ENCODE peak calls at places on chromosomes 12 and 14, in ten cellular contexts. A is fibroblast of pulmonary artery, R is activated B cell treated with CpG ODN at 0.5 μM for 24 hours, X is dorsolateral prefrontal cortex, O is PC-3, B is IMR-90, K is uterus, E is AG04450, S is epithelial cell of proximal tubule, G is left ventricle myocardium inferior. V is an unnamed sample.

GRCh38 chr12:97716356-97716755 is 253.8 kb downstream of the RMST start:
- DNase-seq in K (no peak), G (no peak), S (peak), R (no peak), A (peak), O (peak), E (no peak), X (no peak), B (no peak), V (peak)

GRCh38 chr12:122028165-122028591 is 6.5 kb downstream of the BCL7A start:
- DNase-seq in A (no peak), G (no peak), S (no peak), X (no peak), O (no peak), K (no peak), B (no peak), R (no peak), E (no peak), V (peak)

GRCh38 chr12:10695852-10696251 is 22.0 kb upstream of the STYK1 start:
- DNase-seq in O (no peak), A (no peak), X (no peak), B (no peak), K (no peak), S (no peak), G (no peak), E (no peak), R (no peak), V (no peak)

GRCh38 chr12:6044082-6044481 is 80.4 kb downstream of the VWF start:
- DNase-seq in X (no peak), S (no peak), R (no peak), B (no peak), K (no peak), A (no peak), E (no peak), G (no peak), O (peak), V (peak)

GRCh38 chr12:112327209-112327930 is 54.9 kb downstream of the HECTD4 start:
- DNase-seq in S (no peak), G (no peak), R (no peak), E (no peak), K (no peak), A (peak), X (no peak), B (no peak), O (no peak), V (no peak)

GRCh38 chr14:71289536-71289935 is 382.3 kb downstream of the PCNX1 start:
- DNase-seq in K (no peak), E (no peak), R (no peak), S (no peak), G (no peak), X (no peak), B (no peak), O (peak), A (no peak), V (no peak)

GRCh38 chr14:24710403-24711063 is 76.5 kb upstream of the GZMB start:
- DNase-seq in X (peak), A (peak), E (peak), S (peak), B (peak), G (peak), K (peak), O (peak), R (no peak), V (peak)

GRCh38 chr14:60796434-60796833 is 61.9 kb downstream of the MNAT1 start:
- DNase-seq in X (no peak), E (no peak), A (no peak), K (no peak), O (no peak), B (no peak), R (no peak), S (no peak), G (no peak), V (no peak)

GRCh38 chr14:66281036-66281776 is 205.0 kb upstream of the CCDC196 start:
- DNase-seq in G (peak), O (no peak), E (no peak), B (no peak), A (peak), R (no peak), X (no peak), K (peak), S (no peak), V (no peak)

GRCh38 chr14:91252901-91253794 is 8.6 kb upstream of the GPR68 start:
- DNase-seq in G (peak), S (no peak), X (peak), E (no peak), B (no peak), K (no peak), A (no peak), O (peak), R (peak), V (no peak)

GRCh38 chr14:69363055-69363454 is 35.0 kb downstream of the ERH start:
- DNase-seq in A (peak), G (peak), E (peak), R (no peak), K (no peak), X (peak), O (no peak), B (peak), S (no peak), V (no peak)

GRCh38 chr12:94763461-94763860 is 113.1 kb upstream of the TMCC3 start:
- DNase-seq in R (no peak), B (no peak), X (no peak), O (no peak), G (no peak), K (no peak), E (no peak), S (no peak), A (no peak), V (no peak)

GRCh38 chr14:97723834-97724770 is 926.9 kb downstream of the VRK1 start:
- DNase-seq in A (no peak), R (no peak), G (no peak), O (no peak), K (no peak), S (no peak), B (no peak), E (no peak), X (no peak), V (peak)
- TF ChIP-seq CTCF in A (no peak), R (no peak), G (no peak), O (peak), K (no peak), S (no peak), B (no peak), E (no peak), X (no peak), V (no peak)

GRCh38 chr14:102873546-102874061 is 48.9 kb upstream of the AMN start:
- DNase-seq in B (no peak), R (no peak), A (no peak), G (no peak), E (no peak), S (no peak), K (no peak), O (no peak), X (no peak), V (no peak)

GRCh38 chr14:102873131-102873530 is 49.3 kb upstream of the AMN start:
- DNase-seq in X (no peak), O (no peak), E (no peak), R (no peak), G (no peak), B (no peak), S (no peak), K (no peak), A (no peak), V (no peak)

GRCh38 chr14:102878970-102879460 is 43.4 kb upstream of the AMN start:
- DNase-seq in A (peak), K (no peak), S (no peak), X (no peak), O (no peak), R (no peak), G (no peak), E (no peak), B (no peak), V (peak)

GRCh38 chr14:102878174-102878969 is 44.1 kb upstream of the AMN start:
- DNase-seq in S (no peak), A (no peak), G (no peak), B (no peak), K (no peak), O (no peak), R (no peak), E (no peak), X (no peak), V (peak)

GRCh38 chr14:102875652-102876051 is 46.8 kb upstream of the AMN start:
- DNase-seq in S (no peak), A (no peak), X (no peak), O (no peak), E (no peak), G (no peak), B (peak), R (no peak), K (no peak), V (no peak)
- TF ChIP-seq CTCF in S (no peak), A (no peak), X (no peak), O (no peak), E (no peak), G (no peak), B (no peak), R (no peak), K (no peak), V (no peak)

GRCh38 chr12:46933947-46934346 is 108.2 kb upstream of the SLC38A4 start:
- DNase-seq in B (peak), X (no peak), A (peak), O (peak), E (no peak), R (no peak), K (no peak), G (no peak), S (no peak), V (peak)
- TF ChIP-seq CTCF in B (peak), X (peak), A (peak), O (peak), E (peak), R (no peak), K (peak), G (peak), S (peak), V (peak)

DNA sequence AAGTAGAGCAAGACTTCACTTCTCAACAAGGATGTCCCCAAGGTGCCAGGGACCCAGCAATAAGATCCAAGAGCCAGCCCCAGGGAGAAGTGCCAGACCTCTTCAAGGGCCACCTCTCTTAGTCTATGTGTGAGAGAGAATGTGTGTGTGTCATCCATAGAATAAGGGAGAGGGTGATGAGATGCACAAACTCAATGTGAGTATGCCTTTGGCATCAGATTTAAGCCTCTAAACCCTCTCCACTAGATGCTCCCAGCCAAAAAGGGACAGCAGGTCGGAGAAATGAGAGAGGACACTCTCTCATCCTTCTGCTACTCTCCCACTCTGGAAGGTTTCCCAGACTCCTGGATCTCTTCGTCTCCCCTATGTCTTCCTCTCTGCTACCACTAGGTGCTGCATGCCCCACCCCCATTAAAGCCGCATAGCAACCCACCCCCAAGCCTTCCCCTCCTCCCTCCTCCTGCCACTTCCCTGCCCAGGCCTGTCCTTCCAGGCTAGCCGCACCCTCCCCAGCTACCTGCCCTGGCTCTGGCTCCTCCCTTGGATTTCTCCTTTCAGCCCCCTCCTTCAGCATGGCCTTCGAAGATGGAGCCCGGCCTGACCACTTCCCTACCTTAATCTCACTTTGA is 7.6 kb downstream of the RARG start:
- DNase-seq in O (peak), S (no peak), K (no peak), E (no peak), X (no peak), G (no peak), R (no peak), B (no peak), A (no peak), V (peak)
- TF ChIP-seq CTCF in O (peak), S (peak), K (no peak), E (peak), X (no peak), G (peak), R (no peak), B (peak), A (peak), V (peak)

GRCh38 chr14:92658160-92658559 is 90.3 kb downstream of the LGMN start:
- DNase-seq in S (no peak), A (no peak), R (no peak), X (no peak), G (no peak), E (no peak), O (no peak), K (no peak), B (no peak), V (no peak)

GRCh38 chr14:92655372-92655771 is 93.1 kb downstream of the LGMN start:
- DNase-seq in B (no peak), K (no peak), R (no peak), G (no peak), O (no peak), S (no peak), A (no peak), X (no peak), E (no peak), V (no peak)

GRCh38 chr14:92655802-92656201 is 92.6 kb downstream of the LGMN start:
- DNase-seq in X (no peak), E (no peak), O (no peak), S (no peak), G (no peak), R (no peak), A (no peak), B (no peak), K (no peak), V (no peak)

GRCh38 chr14:92657457-92658142 is 90.8 kb downstream of the LGMN start:
- DNase-seq in B (no peak), K (no peak), E (no peak), X (no peak), O (no peak), G (peak), A (no peak), S (no peak), R (no peak), V (no peak)

GRCh38 chr14:92656306-92656705 is 92.1 kb downstream of the LGMN start:
- DNase-seq in E (no peak), G (no peak), S (no peak), O (peak), R (no peak), X (no peak), K (no peak), B (no peak), A (no peak), V (no peak)
- TF ChIP-seq CTCF in E (peak), G (no peak), S (no peak), O (peak), R (no peak), X (no peak), K (no peak), B (no peak), A (peak), V (no peak)

GRCh38 chr12:67942704-67943103 is 46.5 kb upstream of the IFNG-AS1 start:
- DNase-seq in O (no peak), S (no peak), K (no peak), R (no peak), X (no peak), B (no peak), G (no peak), E (no peak), A (no peak), V (no peak)

GRCh38 chr12:67943295-67943892 is 45.9 kb upstream of the IFNG-AS1 start:
- DNase-seq in B (peak), X (no peak), O (peak), S (peak), G (no peak), E (peak), R (no peak), K (peak), A (peak), V (peak)

GRCh38 chr12:67939611-67940010 is 49.6 kb upstream of the IFNG-AS1 start:
- DNase-seq in R (no peak), B (no peak), G (no peak), X (no peak), S (no peak), A (no peak), E (no peak), K (no peak), O (no peak), V (no peak)

GRCh38 chr12:67940780-67941243 is 48.4 kb upstream of the IFNG-AS1 start:
- DNase-seq in A (peak), G (no peak), E (peak), X (no peak), B (peak), R (no peak), S (peak), K (no peak), O (peak), V (peak)

DNA sequence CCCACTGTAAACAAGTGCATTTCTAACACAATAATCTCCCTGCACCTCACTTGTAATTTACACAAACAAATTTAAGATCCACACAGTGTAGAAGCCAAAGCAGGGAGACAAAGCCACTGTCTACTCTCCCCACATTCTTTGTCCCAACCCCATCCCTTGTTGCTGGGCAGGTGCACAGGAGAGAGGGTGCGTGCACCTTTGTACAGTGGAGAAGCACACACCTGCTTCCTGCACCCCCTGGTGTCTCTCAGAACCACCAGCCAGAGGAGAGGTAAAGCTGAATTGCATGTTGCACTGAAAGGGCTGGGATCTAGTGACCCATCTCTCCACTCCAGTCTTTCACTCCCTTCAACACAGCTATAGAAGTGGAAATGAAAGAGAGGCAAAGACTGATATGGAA is 51.4 kb upstream of the IFNG-AS1 start:
- DNase-seq in G (no peak), R (no peak), O (no peak), X (no peak), S (no peak), E (no peak), A (no peak), K (no peak), B (no peak), V (no peak)
- TF ChIP-seq CTCF in G (no peak), R (no peak), O (no peak), X (no peak), S (peak), E (no peak), A (no peak), K (no peak), B (no peak), V (no peak)

DNA sequence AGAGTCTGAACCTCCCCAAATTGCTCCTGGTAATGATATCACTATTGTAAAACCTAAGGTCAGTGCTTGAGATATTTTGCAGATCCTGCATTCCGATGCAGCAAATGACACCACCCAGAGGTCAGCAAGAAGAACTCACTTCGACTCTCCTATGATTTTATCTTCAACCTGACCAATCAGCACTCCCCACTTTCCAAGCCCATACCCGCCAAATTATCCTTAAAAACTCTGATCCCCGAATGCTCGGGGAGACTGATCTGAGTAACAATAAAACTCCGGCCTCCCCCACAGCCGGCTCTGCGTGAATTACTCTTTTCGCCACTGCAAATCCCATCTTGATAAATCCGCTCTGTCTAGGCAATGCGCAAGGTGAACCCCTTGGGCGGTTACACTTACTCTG is 1.2 kb downstream of the NPC2 start:
- DNase-seq in S (no peak), R (no peak), G (no peak), O (peak), E (no peak), K (no peak), A (peak), B (peak), X (no peak), V (peak)
- TF ChIP-seq CTCF in S (peak), R (no peak), G (peak), O (peak), E (peak), K (no peak), A (peak), B (peak), X (peak), V (peak)